ENCODE peak calls at places on chromosomes 2 and 18, in seven cellular contexts. X is thoracic aorta; B is activated CD8-positive, alpha-beta T cell treated with anti-CD3 and anti-CD28 coated beads for 36 hours; M is AG20443; O is left ventricle myocardium inferior; I is K562; W is RWPE1. N is an unnamed sample.

GRCh38 chr2:222506230-222506934 is 82.0 kb downstream of the SGPP2 start:
- DNase-seq in X (no peak), B (no peak), M (no peak), O (no peak), I (no peak), W (no peak), N (no peak)

GRCh38 chr2:157786663-157787363 is 89.3 kb downstream of the ACVR1 start:
- DNase-seq in X (no peak), B (no peak), M (no peak), O (no peak), I (peak), W (no peak), N (no peak)

GRCh38 chr18:70165936-70166335 is 39.6 kb downstream of the RTTN start:
- DNase-seq in X (no peak), B (no peak), M (no peak), O (no peak), I (no peak), W (no peak), N (no peak)

GRCh38 chr2:12604248-12604801 is 112.4 kb upstream of the TRIB2 start:
- DNase-seq in X (no peak), B (no peak), M (no peak), O (no peak), I (peak), W (no peak), N (no peak)

GRCh38 chr2:317501-318424 is 29.9 kb upstream of the ALKAL2 start:
- DNase-seq in X (no peak), B (peak), M (no peak), O (no peak), I (peak), W (no peak), N (no peak)

GRCh38 chr2:113277474-113278072 is 1.1 kb downstream of the PAX8 start:
- DNase-seq in X (no peak), B (no peak), M (no peak), O (no peak), I (no peak), W (no peak), N (no peak)

GRCh38 chr2:27572998-27573429 is 9.8 kb upstream of the ZNF512 start:
- DNase-seq in X (no peak), B (no peak), M (no peak), O (no peak), I (no peak), W (no peak), N (no peak)

GRCh38 chr18:11719621-11720020 is 30.6 kb downstream of the GNAL start:
- DNase-seq in X (no peak), B (no peak), M (no peak), O (no peak), I (no peak), W (no peak), N (no peak)

GRCh38 chr2:157413342-157414035 is 30.4 kb downstream of the CYTIP start:
- DNase-seq in X (no peak), B (peak), M (no peak), O (no peak), I (no peak), W (no peak), N (no peak)

GRCh38 chr2:233444501-233444900 is 90.2 kb downstream of the DGKD start:
- DNase-seq in X (no peak), B (no peak), M (no peak), O (no peak), I (no peak), W (no peak), N (no peak)

GRCh38 chr18:79912409-79912991 is 39.0 kb downstream of the SLC66A2 start:
- DNase-seq in X (no peak), B (peak), M (peak), O (no peak), I (no peak), W (no peak), N (no peak)

GRCh38 chr2:383173-383572 is 95.3 kb upstream of the ALKAL2 start:
- DNase-seq in X (no peak), B (no peak), M (no peak), O (no peak), I (no peak), W (no peak), N (no peak)

N was measured in COLO829.